ENCODE peak calls at places on chromosomes 1 and 21, in four cellular contexts. J is SK-N-SH, N is H1, V is HepG2. Z is an unnamed sample.

GRCh38 chr21:44551290-44552015 is at the start of gene KRTAP10-2:
- DNase-seq in J (no peak), N (no peak), V (no peak), Z (no peak)

GRCh38 chr1:201115390-201115937 is 3.2 kb upstream of the CACNA1S start:
- DNase-seq in J (no peak), N (no peak), V (no peak), Z (no peak)

GRCh38 chr1:8427493-8427892 is 109.6 kb downstream of the SLC45A1 start:
- DNase-seq in J (no peak), N (no peak), V (no peak), Z (peak)

GRCh38 chr1:38029081-38029681 is 16.6 kb downstream of the UTP11 start:
- DNase-seq in J (peak), N (no peak), V (no peak), Z (no peak)

GRCh38 chr1:236458991-236459390 is 64.8 kb upstream of the LGALS8 start:
- DNase-seq in J (no peak), N (no peak), V (no peak), Z (no peak)

GRCh38 chr1:155253797-155254196 is 1.5 kb downstream of the ENTREP3 start:
- DNase-seq in J (no peak), N (no peak), V (no peak), Z (no peak)

GRCh38 chr1:243263824-243264223 is 8.0 kb downstream of the SDCCAG8 start:
- DNase-seq in J (no peak), N (no peak), V (no peak), Z (no peak)

GRCh38 chr1:219927298-219927955 is 930 bp downstream of the SLC30A10 start:
- DNase-seq in J (peak), N (no peak), V (no peak), Z (no peak)

GRCh38 chr1:1778827-1779675 is 781 bp upstream of the NADK start:
- DNase-seq in J (no peak), N (peak), V (peak), Z (peak)

GRCh38 chr1:70319750-70320149 is 34.8 kb downstream of the ANKRD13C start:
- DNase-seq in J (no peak), N (no peak), V (peak), Z (no peak)

GRCh38 chr1:244065960-244066388 is 14.9 kb downstream of the ZBTB18 start:
- DNase-seq in J (no peak), N (no peak), V (no peak), Z (no peak)

GRCh38 chr1:228393268-228393699 is 13.4 kb downstream of the TRIM11 start:
- DNase-seq in J (no peak), N (no peak), V (peak), Z (no peak)

GRCh38 chr1:41277371-41277994 is 35.4 kb upstream of the SCMH1 start:
- DNase-seq in J (no peak), N (no peak), V (no peak), Z (no peak)

GRCh38 chr21:17491716-17492414 is 21.0 kb upstream of the CXADR start:
- DNase-seq in J (no peak), N (no peak), V (no peak), Z (no peak)

GRCh38 chr1:81799939-81800740 is 594 bp upstream of the ADGRL2 start:
- DNase-seq in J (peak), N (no peak), V (peak), Z (no peak)

GRCh38 chr21:44556879-44557278 is 1.7 kb downstream of the KRTAP10-3 start:
- DNase-seq in J (no peak), N (no peak), V (no peak), Z (no peak)

GRCh38 chr21:15820327-15820726 is 90.5 kb downstream of the USP25 start:
- DNase-seq in J (peak), N (no peak), V (no peak), Z (no peak)

GRCh38 chr1:165816801-165817497 is 10.5 kb upstream of the UCK2 start:
- DNase-seq in J (no peak), N (no peak), V (no peak), Z (no peak)

GRCh38 chr21:28793043-28793442 is 199.6 kb downstream of the LTN1 start:
- DNase-seq in J (peak), N (no peak), V (no peak), Z (no peak)

GRCh38 chr1:181251001-181251712 is 162.7 kb downstream of the IER5 start:
- DNase-seq in J (no peak), N (no peak), V (no peak), Z (no peak)

DNA sequence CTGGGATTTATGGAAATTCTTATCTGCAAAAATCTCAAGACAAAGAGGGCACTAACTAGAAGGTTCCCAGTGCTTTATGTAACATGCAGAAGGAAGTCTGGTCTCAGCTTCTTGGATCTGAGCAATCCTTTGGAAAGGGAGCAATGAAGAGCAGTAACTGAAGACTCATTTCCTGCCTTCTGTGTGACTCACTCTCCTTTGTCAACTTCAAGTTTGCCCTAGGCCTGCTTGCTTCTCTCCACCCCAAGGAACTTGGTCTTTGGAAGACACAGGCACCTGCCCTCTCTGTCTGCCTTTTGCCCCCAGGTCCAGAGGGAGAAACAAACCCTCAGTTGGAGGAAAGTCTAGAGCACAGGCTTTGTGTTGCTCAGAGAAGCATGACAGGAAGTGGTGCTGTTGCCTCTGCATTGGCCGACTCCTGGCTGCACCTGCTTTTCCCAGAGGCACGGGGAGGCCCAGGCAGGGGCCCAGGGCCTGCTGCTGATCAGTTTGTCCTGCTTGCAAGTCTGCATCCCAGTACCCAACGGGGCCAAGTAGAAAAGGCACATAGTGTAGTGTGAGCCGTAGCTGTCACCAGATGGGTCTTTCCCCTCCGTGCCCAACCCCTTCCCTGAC is 137.2 kb downstream of the DHRS3 start:
- DNase-seq in J (no peak), N (no peak), V (no peak), Z (no peak)
- TF ChIP-seq TCF12 in J (peak), N (no peak), V (no peak), Z (no peak)

GRCh38 chr1:217333939-217334338 is 297.0 kb downstream of the GPATCH2 start:
- DNase-seq in J (peak), N (peak), V (peak), Z (no peak)
- TF ChIP-seq TCF12 in J (no peak), N (no peak), V (no peak), Z (no peak)

GRCh38 chr1:53415432-53415831 is 43.8 kb upstream of the DMRTB1 start:
- DNase-seq in J (no peak), N (no peak), V (no peak), Z (no peak)
- TF ChIP-seq TCF12 in J (no peak), N (no peak), V (no peak), Z (no peak)

GRCh38 chr1:145747398-145748247 is 28.3 kb downstream of the CD160 start:
- DNase-seq in J (no peak), N (no peak), V (no peak), Z (no peak)
- TF ChIP-seq TCF12 in J (no peak), N (no peak), V (no peak), Z (no peak)

DNA sequence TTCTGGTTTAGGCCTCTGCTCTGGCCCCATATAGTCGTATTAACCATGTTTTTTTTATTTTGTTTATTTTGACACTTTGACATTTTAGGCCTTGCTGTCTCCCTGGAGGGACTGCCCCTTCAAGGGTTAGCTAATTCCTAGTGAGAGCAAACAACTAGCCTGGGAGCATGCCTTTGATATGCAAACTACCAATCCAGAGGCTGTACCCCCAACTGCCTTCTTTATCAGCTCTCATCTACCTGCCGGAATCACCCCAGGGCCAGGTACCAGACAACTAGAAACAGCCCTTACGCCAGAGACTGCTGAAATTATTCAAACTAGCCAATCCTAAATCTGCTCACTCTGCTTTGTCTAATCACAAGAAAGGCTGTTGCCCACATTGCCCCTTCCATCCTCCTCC is 13.0 kb upstream of the ST6GALNAC5 start:
- DNase-seq in J (no peak), N (no peak), V (no peak), Z (no peak)
- TF ChIP-seq TCF12 in J (no peak), N (no peak), V (no peak), Z (no peak)

DNA sequence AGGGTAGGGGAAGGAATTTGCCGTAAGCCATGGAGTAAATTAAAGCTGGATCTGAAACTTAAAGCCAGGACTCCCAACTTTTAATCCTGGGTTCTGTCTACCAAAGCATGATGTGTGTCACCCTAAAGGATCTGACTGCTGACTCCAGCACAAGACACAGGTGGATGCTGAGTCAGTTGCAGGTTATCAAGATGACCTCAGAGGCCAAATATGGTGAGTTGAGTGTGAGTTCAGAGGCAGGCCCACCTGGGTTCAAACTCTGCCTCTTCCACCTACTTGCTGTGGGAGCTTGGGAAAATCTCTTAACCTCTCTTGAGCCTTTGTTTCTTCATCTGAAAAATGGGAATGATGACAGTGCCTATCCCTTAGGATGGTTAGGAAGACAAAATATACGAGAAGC is 16.7 kb upstream of the LDLRAP1 start:
- DNase-seq in J (no peak), N (no peak), V (no peak), Z (no peak)
- TF ChIP-seq TCF12 in J (no peak), N (no peak), V (no peak), Z (no peak)

GRCh38 chr1:233732206-233732605 is 118.3 kb downstream of the KCNK1 start:
- DNase-seq in J (no peak), N (no peak), V (no peak), Z (no peak)

GRCh38 chr1:233734456-233734855 is 120.5 kb downstream of the KCNK1 start:
- DNase-seq in J (no peak), N (no peak), V (no peak), Z (no peak)

GRCh38 chr1:233730809-233731208 is 116.9 kb downstream of the KCNK1 start:
- DNase-seq in J (no peak), N (peak), V (no peak), Z (no peak)

GRCh38 chr1:233735331-233735730 is 121.4 kb downstream of the KCNK1 start:
- DNase-seq in J (no peak), N (no peak), V (no peak), Z (no peak)

DNA sequence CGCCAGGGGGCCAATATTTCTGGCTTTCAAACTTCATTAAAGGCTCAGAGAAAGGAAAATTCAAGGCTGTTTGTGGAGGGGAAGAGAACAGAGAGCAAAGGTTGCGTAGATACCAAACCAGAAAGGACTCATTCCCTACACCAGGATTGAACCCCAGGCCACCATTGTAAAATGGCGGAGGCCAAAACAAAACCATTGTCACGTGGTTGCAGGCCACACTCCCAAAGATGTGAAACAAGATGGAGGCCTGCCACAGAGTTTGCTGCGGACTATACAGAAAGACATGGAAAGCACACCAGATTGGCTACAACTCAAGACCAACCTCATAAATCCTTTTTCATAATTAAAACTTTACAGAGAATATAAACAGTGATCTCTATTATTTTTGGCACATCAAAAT is 116.5 kb downstream of the KCNK1 start:
- DNase-seq in J (no peak), N (no peak), V (no peak), Z (no peak)
- TF ChIP-seq TCF12 in J (no peak), N (no peak), V (no peak), Z (no peak)

GRCh38 chr1:64983110-64983509 is 16.8 kb upstream of the JAK1 start:
- DNase-seq in J (peak), N (no peak), V (peak), Z (no peak)
- TF ChIP-seq TCF12 in J (no peak), N (no peak), V (no peak), Z (no peak)

GRCh38 chr1:89040315-89040626 is 17.6 kb upstream of the GBP3 start:
- DNase-seq in J (no peak), N (no peak), V (no peak), Z (no peak)

GRCh38 chr1:89044970-89045695 is 19.9 kb downstream of the GBP1 start:
- DNase-seq in J (no peak), N (no peak), V (peak), Z (no peak)

GRCh38 chr1:89042491-89042890 is 19.8 kb upstream of the GBP3 start:
- DNase-seq in J (no peak), N (no peak), V (no peak), Z (no peak)

GRCh38 chr1:89043940-89044339 is 21.1 kb downstream of the GBP1 start:
- DNase-seq in J (no peak), N (no peak), V (no peak), Z (no peak)

DNA sequence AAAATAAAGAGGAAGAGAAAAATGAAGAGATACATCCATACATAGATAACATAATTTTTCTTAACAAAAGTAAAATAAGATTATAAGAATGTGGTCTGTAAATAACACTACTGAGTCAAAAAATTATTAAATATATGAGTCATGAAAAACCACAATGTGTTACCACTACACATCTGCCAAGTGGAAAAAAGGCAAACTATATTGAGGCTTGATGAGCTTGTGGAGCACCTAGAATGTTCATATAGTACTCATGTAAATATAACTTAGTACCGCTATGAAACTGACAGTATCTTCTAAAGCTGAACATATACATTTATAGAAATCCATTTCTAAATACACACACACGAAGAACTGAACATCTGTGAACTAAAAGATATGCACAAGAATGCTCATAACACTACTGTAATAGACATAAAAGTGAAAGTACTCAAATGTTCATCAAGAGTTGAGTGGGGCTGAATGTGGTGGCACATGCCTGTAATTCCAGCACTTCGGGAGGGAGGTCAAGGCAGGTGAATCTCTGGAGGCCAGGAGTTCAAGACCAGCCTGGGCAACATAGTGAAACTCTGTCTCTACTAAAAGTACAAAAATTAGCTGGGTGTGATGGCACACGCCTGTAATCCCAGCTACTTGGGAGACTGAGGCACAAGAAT is 18.5 kb upstream of the GBP3 start:
- DNase-seq in J (no peak), N (no peak), V (no peak), Z (peak)
- TF ChIP-seq TCF12 in J (no peak), N (no peak), V (no peak), Z (peak)